ENCODE peak calls at places on chromosomes 2 and 18, in four cellular contexts. One of them, this sample, is unnamed.

GRCh38 chr2:26485099-26485498 is 7.2 kb upstream of the OTOF start:
- DNase-seq in SK-N-SH: no peak
- DNase-seq in IMR-90: no peak
- DNase-seq in K562: no peak
- DNase-seq in this sample: no peak

GRCh38 chr2:69946351-69947077 is 14.9 kb downstream of the ASPRV1 start:
- DNase-seq in K562: peak
- DNase-seq in SK-N-SH: no peak
- DNase-seq in IMR-90: peak
- DNase-seq in this sample: peak

GRCh38 chr18:23172981-23173380 is 37.7 kb downstream of the CABLES1 start:
- DNase-seq in SK-N-SH: no peak
- DNase-seq in K562: no peak
- DNase-seq in IMR-90: no peak
- DNase-seq in this sample: no peak

GRCh38 chr2:162424816-162425215 is 80.9 kb downstream of the GCA start:
- DNase-seq in IMR-90: no peak
- DNase-seq in K562: no peak
- DNase-seq in SK-N-SH: no peak
- DNase-seq in this sample: no peak

GRCh38 chr2:191065785-191066184 is 51.8 kb upstream of the STAT1 start:
- DNase-seq in K562: no peak
- DNase-seq in SK-N-SH: no peak
- DNase-seq in IMR-90: no peak
- DNase-seq in this sample: no peak

GRCh38 chr2:144946263-144946662 is 426.3 kb upstream of the ZEB2 start:
- DNase-seq in IMR-90: no peak
- DNase-seq in SK-N-SH: no peak
- DNase-seq in K562: no peak
- DNase-seq in this sample: no peak

GRCh38 chr2:38997784-38998183 is 108.1 kb downstream of the ARHGEF33 start:
- DNase-seq in IMR-90: peak
- DNase-seq in SK-N-SH: no peak
- DNase-seq in K562: no peak
- DNase-seq in this sample: peak

GRCh38 chr2:70902067-70902442 is 33.6 kb upstream of the ATP6V1B1 start:
- DNase-seq in SK-N-SH: peak
- DNase-seq in K562: no peak
- DNase-seq in IMR-90: peak
- DNase-seq in this sample: peak

GRCh38 chr18:11150271-11150615 is 874 bp upstream of the PIEZO2 start:
- DNase-seq in IMR-90: no peak
- DNase-seq in K562: no peak
- DNase-seq in SK-N-SH: no peak
- DNase-seq in this sample: no peak

GRCh38 chr2:17892726-17893534 is 14.5 kb downstream of the KCNS3 start:
- DNase-seq in IMR-90: no peak
- DNase-seq in K562: peak
- DNase-seq in SK-N-SH: no peak
- DNase-seq in this sample: no peak

GRCh38 chr18:66419400-66419799 is 184.5 kb downstream of the CDH19 start:
- DNase-seq in IMR-90: no peak
- DNase-seq in K562: no peak
- DNase-seq in SK-N-SH: no peak
- DNase-seq in this sample: no peak

GRCh38 chr2:11537951-11538350 is 4.1 kb downstream of the GREB1 start:
- DNase-seq in K562: no peak
- DNase-seq in SK-N-SH: no peak
- DNase-seq in IMR-90: no peak
- DNase-seq in this sample: no peak

GRCh38 chr2:129892360-129892759 is 87.1 kb upstream of the RAB6C start:
- DNase-seq in K562: no peak
- DNase-seq in IMR-90: no peak
- DNase-seq in SK-N-SH: no peak
- DNase-seq in this sample: no peak

GRCh38 chr2:240806006-240806405 is 14.0 kb downstream of the KIF1A start:
- DNase-seq in SK-N-SH: no peak
- DNase-seq in IMR-90: no peak
- DNase-seq in K562: no peak
- DNase-seq in this sample: no peak

GRCh38 chr2:125652260-125652659 is 1003.7 kb upstream of the GYPC start:
- DNase-seq in IMR-90: no peak
- DNase-seq in SK-N-SH: no peak
- DNase-seq in K562: no peak
- DNase-seq in this sample: no peak

GRCh38 chr2:12330916-12331315 is 385.8 kb upstream of the TRIB2 start:
- DNase-seq in K562: no peak
- DNase-seq in SK-N-SH: no peak
- DNase-seq in IMR-90: peak
- DNase-seq in this sample: no peak

GRCh38 chr2:7838636-7839035 is 843.2 kb upstream of the ID2 start:
- DNase-seq in SK-N-SH: no peak
- DNase-seq in K562: no peak
- DNase-seq in IMR-90: peak
- DNase-seq in this sample: no peak

GRCh38 chr2:97739893-97740245 is 26.5 kb downstream of the ZAP70 start:
- DNase-seq in SK-N-SH: no peak
- DNase-seq in K562: no peak
- DNase-seq in IMR-90: no peak
- DNase-seq in this sample: no peak

GRCh38 chr2:127197475-127198385 is 22.4 kb downstream of the CYP27C1 start:
- DNase-seq in IMR-90: peak
- DNase-seq in SK-N-SH: peak
- DNase-seq in K562: peak
- DNase-seq in this sample: peak

GRCh38 chr2:53952519-53952918 is 18.3 kb downstream of the PSME4 start:
- DNase-seq in K562: no peak
- DNase-seq in IMR-90: no peak
- DNase-seq in SK-N-SH: no peak
- DNase-seq in this sample: no peak

GRCh38 chr18:59062643-59063006 is 77.1 kb upstream of the SEC11C start:
- DNase-seq in IMR-90: no peak
- DNase-seq in SK-N-SH: no peak
- DNase-seq in K562: no peak
- DNase-seq in this sample: no peak

GRCh38 chr2:86333378-86333777 is 4.0 kb downstream of the REEP1 start:
- DNase-seq in SK-N-SH: no peak
- DNase-seq in IMR-90: no peak
- DNase-seq in K562: no peak
- DNase-seq in this sample: no peak

DNA sequence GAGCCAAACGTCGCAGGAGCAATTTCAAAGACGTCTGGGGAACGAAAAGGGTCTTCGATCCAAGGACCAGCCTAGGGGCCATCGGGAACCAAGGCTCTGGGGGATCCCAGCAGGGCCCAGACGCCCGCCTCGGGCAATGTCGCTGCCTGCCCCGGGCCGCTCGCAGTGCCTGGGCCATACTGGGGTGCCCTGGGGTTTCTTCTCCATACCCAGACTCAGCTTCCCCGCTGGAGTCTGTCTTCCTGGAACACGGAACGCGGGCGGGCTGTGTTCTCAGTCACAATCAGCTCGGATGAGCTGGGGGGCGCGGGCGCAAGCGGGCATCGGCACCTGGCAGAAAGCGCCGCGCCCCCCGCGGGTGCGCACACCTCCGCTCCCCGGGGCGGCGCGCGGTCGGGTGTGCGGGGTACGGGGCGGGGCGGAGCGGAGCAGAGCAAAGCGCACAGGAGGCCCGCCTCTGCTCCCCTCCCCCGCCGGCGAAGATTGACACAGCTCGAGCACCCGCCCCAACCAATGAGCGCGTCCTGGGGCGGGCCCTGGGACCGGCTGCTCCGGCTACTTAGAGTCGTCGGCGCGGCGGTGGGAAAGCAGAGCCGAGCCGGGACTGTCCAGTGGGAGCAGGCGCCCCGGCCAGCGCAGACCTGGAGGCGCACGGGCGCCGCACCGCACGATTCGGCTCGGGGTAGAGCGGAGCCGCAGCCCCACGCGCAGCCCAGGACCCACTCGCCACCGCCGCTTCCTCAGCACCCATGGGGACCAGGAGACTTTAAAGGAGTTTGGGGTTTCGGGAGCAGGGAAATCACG is at the start of gene LRATD1:
- DNase-seq in IMR-90: peak
- DNase-seq in K562: peak
- DNase-seq in SK-N-SH: peak
- DNase-seq in this sample: peak
- H2AFZ ChIP-seq in IMR-90: peak
- H2AFZ ChIP-seq in K562: peak
- H2AFZ ChIP-seq in SK-N-SH: peak
- H2AFZ ChIP-seq in this sample: no peak

GRCh38 chr2:72134408-72134996 is 13.2 kb downstream of the CYP26B1 start:
- DNase-seq in K562: no peak
- DNase-seq in IMR-90: no peak
- DNase-seq in SK-N-SH: no peak
- DNase-seq in this sample: no peak

GRCh38 chr2:72136933-72137497 is 10.6 kb downstream of the CYP26B1 start:
- DNase-seq in K562: no peak
- DNase-seq in IMR-90: no peak
- DNase-seq in SK-N-SH: no peak
- DNase-seq in this sample: no peak

GRCh38 chr2:72136349-72136748 is 11.3 kb downstream of the CYP26B1 start:
- DNase-seq in K562: no peak
- DNase-seq in SK-N-SH: peak
- DNase-seq in IMR-90: no peak
- DNase-seq in this sample: no peak

GRCh38 chr2:72134997-72135800 is 12.5 kb downstream of the CYP26B1 start:
- DNase-seq in IMR-90: no peak
- DNase-seq in K562: no peak
- DNase-seq in SK-N-SH: peak
- DNase-seq in this sample: no peak

GRCh38 chr2:72135921-72136320 is 11.7 kb downstream of the CYP26B1 start:
- DNase-seq in K562: no peak
- DNase-seq in IMR-90: no peak
- DNase-seq in SK-N-SH: no peak
- DNase-seq in this sample: no peak
- TF ChIP-seq RFX5 in K562: no peak
- TF ChIP-seq RFX5 in IMR-90: no peak
- TF ChIP-seq RFX5 in SK-N-SH: no peak
- TF ChIP-seq RFX5 in this sample: no peak

DNA sequence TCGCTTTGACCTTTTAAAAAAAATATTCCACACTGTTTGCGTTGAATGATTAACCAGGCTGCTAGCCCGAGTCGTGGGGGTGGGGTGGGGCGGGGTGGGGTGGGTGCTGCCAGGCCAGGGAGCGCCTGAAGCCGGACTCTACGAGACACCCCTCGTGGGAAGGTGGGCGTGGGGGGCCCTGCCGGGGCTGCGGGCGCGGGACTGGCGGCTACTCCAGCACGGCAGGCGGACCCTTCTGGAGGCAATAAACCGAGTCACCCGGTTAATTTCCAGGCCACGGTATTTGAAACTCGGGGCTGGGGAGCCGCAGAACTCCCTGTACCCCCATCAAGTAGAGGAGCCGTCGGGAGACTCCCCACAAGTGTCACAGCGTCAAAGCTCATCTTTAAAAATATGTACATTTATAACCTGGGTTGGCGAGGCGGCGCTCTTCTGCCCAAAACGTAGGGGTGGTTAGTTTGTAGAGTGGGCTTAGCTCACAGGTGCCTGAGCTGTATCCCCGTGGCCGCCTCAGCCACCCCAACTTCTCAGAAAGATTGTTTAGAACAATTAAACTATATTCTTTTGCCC is 1.2 kb downstream of the B3GNT2 start:
- DNase-seq in K562: no peak
- DNase-seq in SK-N-SH: peak
- DNase-seq in IMR-90: no peak
- DNase-seq in this sample: peak
- H2AFZ ChIP-seq in K562: no peak
- H2AFZ ChIP-seq in SK-N-SH: no peak
- H2AFZ ChIP-seq in IMR-90: peak
- H2AFZ ChIP-seq in this sample: no peak

GRCh38 chr2:229319558-229319957 is 48.5 kb upstream of the PID1 start:
- DNase-seq in IMR-90: no peak
- DNase-seq in SK-N-SH: no peak
- DNase-seq in K562: no peak
- DNase-seq in this sample: no peak

GRCh38 chr2:229314117-229314516 is 43.0 kb upstream of the PID1 start:
- DNase-seq in K562: no peak
- DNase-seq in SK-N-SH: no peak
- DNase-seq in IMR-90: no peak
- DNase-seq in this sample: no peak

DNA sequence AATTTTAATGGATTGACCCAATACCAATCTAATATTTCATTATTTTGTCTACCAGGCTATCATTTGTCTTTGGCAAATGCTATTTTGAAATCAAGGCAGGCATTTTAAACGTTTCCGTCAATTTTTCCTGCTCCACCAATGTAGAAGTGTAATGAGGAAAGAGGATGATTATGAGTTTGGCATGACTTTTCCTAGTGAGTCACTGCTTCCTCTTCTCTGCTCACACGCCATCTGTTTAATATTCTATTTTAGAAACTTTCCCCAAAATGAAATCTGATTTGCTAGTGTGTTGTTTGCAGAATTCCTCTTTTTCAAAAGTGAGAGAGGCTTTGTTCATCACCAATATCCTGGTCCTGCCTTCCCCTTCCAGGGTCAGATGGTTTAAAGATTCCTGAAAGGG is 42.5 kb upstream of the PID1 start:
- DNase-seq in IMR-90: peak
- DNase-seq in K562: no peak
- DNase-seq in SK-N-SH: no peak
- DNase-seq in this sample: no peak
- TF ChIP-seq RFX5 in IMR-90: no peak
- TF ChIP-seq RFX5 in K562: no peak
- TF ChIP-seq RFX5 in SK-N-SH: no peak
- TF ChIP-seq RFX5 in this sample: no peak

DNA sequence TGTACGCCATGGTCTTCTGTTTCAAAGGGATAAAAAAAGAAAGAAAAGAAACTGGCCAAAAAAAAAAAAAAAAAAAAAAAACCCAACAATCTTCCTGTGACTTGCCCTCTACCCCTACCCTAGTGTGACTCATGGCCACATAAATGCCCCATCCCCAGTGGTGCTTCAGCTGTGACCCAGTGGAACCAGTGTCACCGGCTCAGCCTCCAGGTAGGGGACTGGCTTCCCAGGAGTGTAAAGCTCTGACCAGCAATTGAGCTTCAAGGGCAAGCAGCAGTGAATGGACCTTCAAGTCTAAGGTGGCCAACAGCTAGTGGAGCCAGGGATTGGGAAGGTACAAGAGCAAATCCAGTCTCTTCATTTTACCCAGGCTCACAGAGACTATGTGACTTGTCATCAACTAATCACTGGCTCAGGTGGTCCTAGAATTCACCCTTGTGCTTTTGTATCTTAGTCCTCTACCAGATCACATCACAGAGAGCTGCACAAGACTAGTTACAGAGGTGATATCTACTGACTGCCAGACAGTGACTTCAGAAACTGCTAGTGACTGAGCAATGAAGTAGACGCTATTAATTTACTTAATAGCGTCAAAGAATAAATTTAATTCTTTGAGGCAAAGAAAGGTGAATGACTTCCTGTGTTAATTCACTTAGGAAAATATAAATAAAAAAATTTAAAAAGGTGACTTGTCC is 1.3 kb upstream of the TGFBRAP1 start:
- DNase-seq in SK-N-SH: no peak
- DNase-seq in K562: peak
- DNase-seq in IMR-90: no peak
- DNase-seq in this sample: no peak
- H2AFZ ChIP-seq in SK-N-SH: peak
- H2AFZ ChIP-seq in K562: peak
- H2AFZ ChIP-seq in IMR-90: peak
- H2AFZ ChIP-seq in this sample: peak

This sample was measured in HepG2.